ENCODE peak calls at places on chromosomes 11 and 22, in five cellular contexts. J, G, Y, E and P are unnamed samples.

GRCh38 chr11:109320595-109320994 is 101.4 kb upstream of the C11orf87 start:
- DNase-seq in G (no peak), E (no peak), J (peak), Y (no peak), P (no peak)

GRCh38 chr11:5280582-5281102 is 10.9 kb upstream of the HBE1 start:
- DNase-seq in Y (peak), E (peak), J (peak), G (peak), P (no peak)

GRCh38 chr22:39738746-39739145 is 154.8 kb downstream of the ENTHD1 start:
- DNase-seq in G (no peak), J (no peak), E (no peak), Y (no peak), P (no peak)

GRCh38 chr11:72629266-72629665 is 45.0 kb downstream of the PDE2A start:
- DNase-seq in Y (no peak), E (no peak), J (no peak), G (no peak), P (no peak)

GRCh38 chr11:94997437-94997836 is 23.9 kb downstream of the KDM4D start:
- DNase-seq in G (peak), E (no peak), J (no peak), Y (no peak), P (no peak)

GRCh38 chr22:19853879-19854777 is 546 bp downstream of the GNB1L start:
- DNase-seq in G (peak), E (no peak), Y (no peak), J (peak), P (peak)

GRCh38 chr11:124760205-124760652 is 1.9 kb downstream of the ESAM start:
- DNase-seq in J (no peak), G (no peak), E (no peak), Y (no peak), P (peak)

GRCh38 chr11:115984228-115984627 is 480.0 kb upstream of the CADM1 start:
- DNase-seq in G (no peak), Y (no peak), E (no peak), J (no peak), P (no peak)

GRCh38 chr11:67562951-67563350 is 20.7 kb upstream of the GSTP1 start:
- DNase-seq in E (no peak), J (no peak), G (no peak), Y (no peak), P (no peak)

GRCh38 chr22:23282089-23282501 is 101.8 kb downstream of the BCR start:
- DNase-seq in Y (no peak), J (peak), G (no peak), E (no peak), P (no peak)

GRCh38 chr11:129788278-129788677 is 27.4 kb upstream of the TMEM45B start:
- DNase-seq in J (no peak), E (no peak), G (no peak), Y (no peak), P (no peak)

GRCh38 chr11:83011333-83012167 is 60.1 kb downstream of the RAB30 start:
- DNase-seq in J (no peak), E (no peak), Y (no peak), G (no peak), P (no peak)

GRCh38 chr11:69141742-69142141 is 14.0 kb upstream of the SMIM38 start:
- DNase-seq in E (no peak), J (no peak), Y (no peak), G (no peak), P (no peak)

GRCh38 chr11:74446445-74446844 is 20.9 kb downstream of the KCNE3 start:
- DNase-seq in J (no peak), G (no peak), E (no peak), Y (no peak), P (no peak)

GRCh38 chr22:31229402-31230140 is 17.5 kb downstream of the LIMK2 start:
- DNase-seq in G (no peak), Y (no peak), J (no peak), E (no peak), P (no peak)

GRCh38 chr22:28442264-28442950 is 237.2 kb downstream of the TTC28 start:
- DNase-seq in G (peak), Y (no peak), E (peak), J (peak), P (peak)

GRCh38 chr11:67278939-67279588 is 10.0 kb upstream of the ANKRD13D start:
- DNase-seq in E (no peak), Y (no peak), J (no peak), G (no peak), P (no peak)

GRCh38 chr11:66263785-66264184 is 4.7 kb upstream of the RAB1B start:
- DNase-seq in G (no peak), Y (no peak), J (no peak), E (no peak), P (no peak)

GRCh38 chr11:32658639-32659406 is 75.2 kb downstream of the EIF3M start:
- DNase-seq in Y (no peak), J (no peak), E (no peak), G (no peak), P (no peak)
- TF ChIP-seq EZH2 in Y (no peak), J (no peak), E (no peak), G (no peak), P (no peak)

GRCh38 chr11:3880724-3881123 is 25.3 kb downstream of the STIM1 start:
- DNase-seq in J (no peak), G (no peak), Y (no peak), E (peak), P (no peak)
- TF ChIP-seq JUND in J (no peak), G (no peak), Y (no peak), E (no peak), P (no peak)

DNA sequence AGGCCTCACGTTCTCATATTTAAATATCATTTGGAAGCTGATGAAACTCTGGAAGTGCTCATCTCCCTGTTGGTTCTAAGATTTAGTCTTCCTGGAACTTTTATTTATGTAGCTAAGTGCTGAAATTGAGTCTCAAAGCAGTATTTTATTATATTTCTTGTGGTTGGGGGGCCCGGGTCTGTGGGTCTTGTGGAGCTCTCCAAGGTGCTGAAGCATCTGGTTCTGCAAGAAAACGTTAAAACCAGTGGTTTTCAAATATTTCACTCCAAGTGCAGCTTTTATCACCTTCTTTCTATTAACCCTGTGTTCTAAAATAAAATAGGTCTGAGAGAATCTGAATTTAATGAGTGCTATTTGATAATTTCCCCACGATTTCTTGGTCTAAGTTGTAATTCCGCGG is 1404.8 kb downstream of the TBC1D22A start:
- DNase-seq in G (peak), Y (no peak), E (no peak), J (no peak), P (no peak)
- TF ChIP-seq EZH2 in G (no peak), Y (no peak), E (no peak), J (no peak), P (no peak)

GRCh38 chr11:10715571-10715970 is 22.0 kb upstream of the IRAG1 start:
- DNase-seq in J (no peak), G (no peak), Y (no peak), E (no peak), P (no peak)
- TF ChIP-seq JUND in J (no peak), G (no peak), Y (no peak), E (no peak), P (no peak)

GRCh38 chr22:42719133-42719532 is 1.5 kb downstream of the A4GALT start:
- DNase-seq in G (no peak), E (no peak), Y (no peak), J (no peak), P (no peak)

GRCh38 chr22:42721045-42721434 is 370 bp upstream of the A4GALT start:
- DNase-seq in E (no peak), Y (no peak), J (no peak), G (no peak), P (no peak)

GRCh38 chr22:42720263-42721044 is at the start of gene A4GALT:
- DNase-seq in Y (no peak), E (no peak), G (peak), J (no peak), P (peak)

GRCh38 chr22:42717197-42717967 is 3.3 kb downstream of the A4GALT start:
- DNase-seq in Y (no peak), E (no peak), J (no peak), G (peak), P (no peak)

DNA sequence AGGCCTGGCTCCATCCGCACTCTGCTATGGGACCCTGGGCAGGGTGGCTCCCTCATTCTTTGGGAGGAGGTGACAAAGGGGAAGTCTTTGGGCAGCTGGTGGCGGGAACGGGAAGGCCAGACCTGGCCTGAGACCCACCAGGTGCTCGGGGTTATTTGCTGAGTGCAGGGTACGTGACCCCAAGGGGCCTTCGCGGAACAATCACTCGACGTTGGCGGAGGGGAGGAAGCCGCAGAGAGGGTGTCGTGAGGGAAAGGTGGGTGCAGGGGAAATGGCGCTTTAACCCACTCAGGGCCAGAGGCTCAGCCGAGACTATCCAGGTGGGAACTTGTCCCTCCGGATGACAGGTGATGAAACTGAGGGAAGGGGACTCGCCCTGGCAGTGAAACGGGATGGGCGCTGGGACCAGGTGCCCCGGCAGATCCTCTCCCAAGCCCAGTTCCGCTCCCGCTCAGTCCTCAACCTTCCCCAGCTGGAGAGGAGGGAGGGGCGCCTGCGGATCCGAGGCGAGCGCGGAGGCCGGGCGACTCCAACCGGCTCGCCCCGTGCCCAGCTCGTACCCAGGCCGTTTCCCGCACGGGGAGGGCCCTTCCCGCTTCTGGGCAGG is 911 bp downstream of the A4GALT start:
- DNase-seq in G (no peak), E (no peak), Y (no peak), J (no peak), P (no peak)
- TF ChIP-seq EZH2 in G (no peak), E (peak), Y (no peak), J (no peak), P (no peak)

GRCh38 chr11:26027887-26028286 is 304.0 kb upstream of the ANO3 start:
- DNase-seq in G (no peak), J (no peak), Y (no peak), E (no peak), P (no peak)

GRCh38 chr11:26025680-26026079 is 306.2 kb upstream of the ANO3 start:
- DNase-seq in E (no peak), G (no peak), J (no peak), Y (no peak), P (no peak)

GRCh38 chr11:26030419-26030818 is 301.5 kb upstream of the ANO3 start:
- DNase-seq in E (no peak), G (no peak), J (no peak), Y (no peak), P (no peak)

DNA sequence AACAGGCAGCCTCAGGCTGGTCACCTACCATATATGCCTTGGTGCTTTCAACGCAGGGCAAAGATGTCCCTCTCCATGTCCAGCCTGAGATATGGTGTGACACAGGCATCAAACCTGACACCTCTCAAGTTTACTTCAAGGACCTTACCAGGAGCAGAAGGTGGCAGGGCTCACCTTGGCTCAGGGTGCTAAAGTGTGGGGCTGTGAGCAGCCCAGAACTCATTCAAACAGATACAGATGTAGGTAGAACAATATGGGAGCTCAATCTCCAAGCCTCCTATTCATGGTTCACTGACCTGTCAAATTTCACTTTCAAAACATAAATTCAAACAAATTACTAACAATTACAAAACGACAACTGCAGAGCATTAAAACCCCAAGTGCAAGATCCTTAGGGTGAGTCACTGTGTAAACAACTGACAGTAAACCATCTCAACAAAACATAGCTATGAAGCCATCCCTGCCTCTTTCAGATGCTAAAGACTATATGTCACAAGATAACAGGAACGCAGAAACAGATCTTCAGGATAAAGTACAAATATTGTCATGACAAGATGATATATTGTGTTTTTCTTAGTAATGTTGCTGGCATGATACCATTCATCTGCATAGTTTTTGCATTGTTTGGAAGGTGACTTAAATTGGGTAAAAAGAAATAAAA is 303.5 kb upstream of the ANO3 start:
- DNase-seq in E (peak), Y (no peak), J (no peak), G (no peak), P (no peak)
- TF ChIP-seq JUND in E (peak), Y (no peak), J (no peak), G (no peak), P (peak)

DNA sequence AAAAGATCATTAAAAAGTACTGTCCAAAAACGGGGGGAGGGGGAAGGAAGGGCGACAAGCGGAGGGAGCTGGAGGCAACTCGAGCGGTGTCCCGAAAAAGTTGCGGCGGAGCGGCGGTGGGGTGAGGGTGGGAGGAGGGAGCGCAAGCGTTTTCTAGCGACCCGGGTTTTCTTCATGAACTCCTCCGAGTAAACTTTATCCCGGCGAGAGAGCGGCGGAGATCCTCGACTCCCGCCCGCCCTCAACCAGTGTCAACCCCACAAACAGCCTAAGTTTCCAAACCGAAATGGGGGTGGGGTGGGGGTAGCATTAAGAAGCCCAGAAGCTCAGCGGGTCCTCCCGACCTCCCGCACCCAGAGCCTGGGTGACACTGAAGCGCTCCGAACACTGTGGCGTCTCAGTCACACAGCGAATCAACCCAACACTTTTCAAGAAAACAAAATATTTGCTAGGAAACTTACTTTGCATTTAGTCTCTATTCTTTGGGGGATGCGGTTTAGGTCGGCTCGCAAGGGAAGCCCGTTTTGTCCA is 132.9 kb upstream of the C11orf58 start:
- DNase-seq in J (no peak), G (peak), E (no peak), Y (no peak), P (no peak)
- TF ChIP-seq EZH2 in J (no peak), G (no peak), E (peak), Y (no peak), P (peak)

DNA sequence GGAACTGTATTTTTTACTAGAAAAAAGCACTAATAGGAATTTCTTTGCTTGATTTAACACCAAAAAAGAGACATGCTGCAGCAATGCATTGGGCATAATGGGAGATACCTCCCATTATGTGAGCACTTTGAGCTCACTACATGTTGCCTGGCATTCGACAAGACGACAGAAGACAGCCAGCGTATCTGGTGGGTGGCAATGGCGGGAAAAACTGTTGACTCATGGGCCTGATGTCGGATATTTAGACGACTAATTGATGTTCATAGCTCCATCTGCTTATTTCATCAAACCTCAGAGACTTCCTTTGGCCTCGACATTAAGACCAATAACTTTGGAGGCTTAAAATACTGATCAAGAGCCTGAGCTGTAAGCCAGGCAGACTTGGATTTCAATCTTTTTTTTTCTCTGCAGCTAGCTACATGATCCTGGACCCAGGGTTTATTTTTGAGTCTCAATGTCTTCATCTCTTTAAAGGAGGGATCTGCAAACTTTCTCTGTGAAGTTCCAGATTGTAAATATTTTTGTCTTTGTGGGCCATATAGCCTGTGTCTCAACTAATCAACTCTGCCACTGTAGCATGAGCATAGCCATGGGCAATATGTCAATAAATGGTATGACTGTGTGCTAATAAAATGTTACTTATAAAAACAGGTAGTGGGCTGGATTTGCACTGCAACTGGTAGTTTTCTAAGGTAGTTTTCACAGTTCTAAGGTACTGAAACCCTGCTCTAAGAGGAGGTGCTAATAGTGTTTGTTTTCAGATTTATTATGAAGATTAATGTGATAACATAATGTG is 375.1 kb downstream of the METTL15 start:
- DNase-seq in J (no peak), E (no peak), Y (no peak), G (no peak), P (no peak)
- TF ChIP-seq JUND in J (no peak), E (no peak), Y (no peak), G (no peak), P (no peak)

GRCh38 chr11:61903845-61904244 is 12.5 kb upstream of the FADS3 start:
- DNase-seq in E (no peak), J (no peak), G (no peak), Y (no peak), P (no peak)
- TF ChIP-seq EZH2 in E (no peak), J (no peak), G (no peak), Y (no peak), P (no peak)